ENCODE peak calls at places on chromosomes 1 and 21, in four cellular contexts. U is endodermal cell, M is T-helper 2 cell, P is WTC11. E is an unnamed sample.

GRCh38 chr1:110899458-110899843 is 26.5 kb downstream of the CD53 start:
- DNase-seq in U (no peak), M (no peak), P (no peak), E (no peak)

GRCh38 chr1:211323156-211324063 is 3.2 kb upstream of the TRAF5 start:
- DNase-seq in U (peak; percentile 88), M (peak; percentile 44), P (peak; percentile 62), E (peak; percentile 84)

GRCh38 chr21:33940164-33940563 is 24.6 kb upstream of the ATP5PO start:
- DNase-seq in U (no peak), M (no peak), P (no peak), E (no peak)

GRCh38 chr1:110765640-110766335 is 91.0 kb upstream of the KCNA3 start:
- DNase-seq in U (peak; percentile 58), M (peak; percentile 31), P (no peak), E (no peak)

GRCh38 chr1:24963099-24963872 is 33.2 kb upstream of the RUNX3 start:
- DNase-seq in U (no peak), M (no peak), P (no peak), E (peak; percentile 80)

GRCh38 chr1:26991310-26992116 is 2.0 kb upstream of the TRNP1 start:
- DNase-seq in U (peak; percentile 65), M (no peak), P (no peak), E (peak; percentile 82)

GRCh38 chr1:162319510-162320160 is 57.0 kb downstream of the SPATA46 start:
- DNase-seq in U (no peak), M (no peak), P (no peak), E (no peak)

GRCh38 chr1:37999434-38000232 is 5.7 kb downstream of the FHL3 start:
- DNase-seq in U (peak; percentile 77), M (no peak), P (no peak), E (no peak)

GRCh38 chr1:110060034-110060661 is 10.3 kb downstream of the ALX3 start:
- DNase-seq in U (peak; percentile 90), M (peak; percentile 62), P (peak; percentile 81), E (peak; percentile 68)

GRCh38 chr1:244391761-244392160 is 59.9 kb downstream of the ADSS2 start:
- DNase-seq in U (no peak), M (no peak), P (no peak), E (no peak)

GRCh38 chr1:100162881-100163280 is 15.2 kb downstream of the LRRC39 start:
- DNase-seq in U (no peak), M (no peak), P (no peak), E (no peak)

GRCh38 chr1:218983848-218984247 is 189.8 kb upstream of the LYPLAL1 start:
- DNase-seq in U (peak; percentile 83), M (no peak), P (peak; percentile 33), E (peak; percentile 52)

GRCh38 chr1:17014671-17015567 is 3.2 kb upstream of the ATP13A2 start:
- DNase-seq in U (peak; percentile 69), M (no peak), P (no peak), E (no peak)

GRCh38 chr1:15543589-15544568 is 17.2 kb downstream of the DNAJC16 start:
- DNase-seq in U (peak; percentile 15), M (no peak), P (no peak), E (no peak)

GRCh38 chr21:45401054-45401518 is 3.9 kb upstream of the COL18A1 start:
- DNase-seq in U (no peak), M (no peak), P (no peak), E (no peak)

GRCh38 chr1:25748531-25749205 is 51.3 kb upstream of the SELENON start:
- DNase-seq in U (no peak), M (no peak), P (no peak), E (no peak)

GRCh38 chr21:44894687-44895302 is 21.3 kb upstream of the PTTG1IP start:
- DNase-seq in U (no peak), M (no peak), P (no peak), E (no peak)

GRCh38 chr1:168653567-168653966 is 75.4 kb downstream of the DPT start:
- DNase-seq in U (no peak), M (no peak), P (no peak), E (no peak)

GRCh38 chr1:73755649-73756048 is 442.3 kb downstream of the LRRIQ3 start:
- DNase-seq in U (no peak), M (no peak), P (no peak), E (no peak)

GRCh38 chr21:35989185-35989735 is 71.1 kb downstream of the SETD4 start:
- DNase-seq in U (no peak), M (no peak), P (no peak), E (no peak)

GRCh38 chr1:2319291-2319690 is 72.1 kb downstream of the MORN1 start:
- DNase-seq in U (no peak), M (no peak), P (no peak), E (no peak)

GRCh38 chr21:31299291-31300147 is 44.5 kb downstream of the TIAM1 start:
- DNase-seq in U (no peak), M (no peak), P (no peak), E (no peak)

GRCh38 chr21:42038826-42039425 is 28.8 kb upstream of the ZBTB21 start:
- DNase-seq in U (no peak), M (no peak), P (no peak), E (no peak)

GRCh38 chr1:179141592-179142244 is 59.8 kb downstream of the TOR3A start:
- DNase-seq in U (no peak), M (no peak), P (no peak), E (no peak)

GRCh38 chr1:51945591-51945990 is 44.9 kb downstream of the RAB3B start:
- DNase-seq in U (no peak), M (no peak), P (no peak), E (no peak)

GRCh38 chr1:67773462-67773861 is 59.8 kb downstream of the GNG12 start:
- DNase-seq in U (no peak), M (no peak), P (no peak), E (no peak)

E was measured in WERI-Rb-1.